ENCODE peak calls at places on chromosomes 7 and 10, in six cellular contexts. W is sigmoid colon; B is kidney; Y is neuronal stem cell; L is astrocyte; A is CD4-positive, alpha-beta memory T cell. M is an unnamed sample.

GRCh38 chr10:33211123-33211878 is 123.2 kb downstream of the NRP1 start:
- DNase-seq in B (peak), A (peak), W (peak), Y (no peak), L (peak), M (no peak)

GRCh38 chr10:128520191-128520815 is 394.1 kb upstream of the MKI67 start:
- DNase-seq in A (no peak), Y (no peak), W (no peak), L (no peak), B (no peak), M (no peak)

GRCh38 chr7:2164156-2164555 is 68.6 kb downstream of the MAD1L1 start:
- DNase-seq in L (no peak), A (no peak), B (peak), W (no peak), Y (no peak), M (peak)

GRCh38 chr7:29214056-29214455 is 19.5 kb downstream of the CHN2 start:
- DNase-seq in B (no peak), A (no peak), W (no peak), L (no peak), Y (no peak), M (no peak)

GRCh38 chr10:55766212-55766611 is 594.8 kb downstream of the ZWINT start:
- DNase-seq in W (no peak), Y (no peak), A (no peak), B (no peak), L (no peak), M (no peak)

GRCh38 chr7:128112781-128113221 is 81.6 kb upstream of the LRRC4 start:
- DNase-seq in W (peak), L (no peak), B (no peak), A (no peak), Y (no peak), M (no peak)

GRCh38 chr7:5643280-5643679 is 138.2 kb downstream of the RNF216 start:
- DNase-seq in L (no peak), A (peak), B (peak), W (no peak), Y (no peak), M (no peak)

GRCh38 chr10:131817866-131818509 is 82.8 kb upstream of the PPP2R2D start:
- DNase-seq in A (no peak), Y (no peak), L (no peak), B (no peak), W (no peak), M (no peak)

GRCh38 chr7:102434039-102434481 is 685 bp downstream of the ORAI2 start:
- DNase-seq in Y (no peak), A (peak), B (no peak), W (no peak), L (no peak), M (no peak)

GRCh38 chr10:132711618-132712051 is 74.3 kb downstream of the NKX6-2 start:
- DNase-seq in L (no peak), B (peak), A (no peak), W (peak), Y (no peak), M (peak)

GRCh38 chr7:19747740-19748339 is 25.6 kb downstream of the TMEM196 start:
- DNase-seq in A (no peak), W (no peak), Y (peak), B (no peak), L (peak), M (no peak)

GRCh38 chr7:20236790-20237189 is 19.6 kb upstream of the MACC1 start:
- DNase-seq in B (no peak), L (peak), Y (no peak), A (no peak), W (no peak), M (no peak)

GRCh38 chr7:76513817-76514799 is 3.8 kb downstream of the UPK3B start:
- DNase-seq in B (peak), Y (no peak), L (no peak), A (no peak), W (peak), M (no peak)

GRCh38 chr7:155804897-155805825 is 7.1 kb downstream of the SHH start:
- DNase-seq in Y (peak), W (no peak), L (peak), B (peak), A (peak), M (peak)

GRCh38 chr7:155340071-155340531 is 42.4 kb downstream of the INSIG1 start:
- DNase-seq in W (peak), A (no peak), L (no peak), Y (no peak), B (no peak), M (peak)

GRCh38 chr7:37964196-37964595 is 43.8 kb downstream of the EPDR1 start:
- DNase-seq in B (no peak), A (no peak), Y (no peak), L (no peak), W (no peak), M (no peak)

GRCh38 chr7:1046722-1047679 is 2.7 kb downstream of the GPR146 start:
- DNase-seq in A (peak), W (no peak), Y (no peak), L (no peak), B (peak), M (peak)

GRCh38 chr7:84372712-84373111 is 178.1 kb upstream of the SEMA3A start:
- DNase-seq in L (peak), A (no peak), B (no peak), Y (no peak), W (no peak), M (no peak)
- H3K27ac ChIP-seq in L (peak), A (no peak), B (no peak), Y (no peak), W (no peak), M (no peak)

GRCh38 chr10:68992721-68993440 is 4.3 kb downstream of the KIFBP start:
- DNase-seq in L (peak), W (peak), B (no peak), A (no peak), Y (no peak), M (no peak)
- H3K27ac ChIP-seq in L (peak), W (peak), B (no peak), A (no peak), Y (no peak), M (no peak)

DNA sequence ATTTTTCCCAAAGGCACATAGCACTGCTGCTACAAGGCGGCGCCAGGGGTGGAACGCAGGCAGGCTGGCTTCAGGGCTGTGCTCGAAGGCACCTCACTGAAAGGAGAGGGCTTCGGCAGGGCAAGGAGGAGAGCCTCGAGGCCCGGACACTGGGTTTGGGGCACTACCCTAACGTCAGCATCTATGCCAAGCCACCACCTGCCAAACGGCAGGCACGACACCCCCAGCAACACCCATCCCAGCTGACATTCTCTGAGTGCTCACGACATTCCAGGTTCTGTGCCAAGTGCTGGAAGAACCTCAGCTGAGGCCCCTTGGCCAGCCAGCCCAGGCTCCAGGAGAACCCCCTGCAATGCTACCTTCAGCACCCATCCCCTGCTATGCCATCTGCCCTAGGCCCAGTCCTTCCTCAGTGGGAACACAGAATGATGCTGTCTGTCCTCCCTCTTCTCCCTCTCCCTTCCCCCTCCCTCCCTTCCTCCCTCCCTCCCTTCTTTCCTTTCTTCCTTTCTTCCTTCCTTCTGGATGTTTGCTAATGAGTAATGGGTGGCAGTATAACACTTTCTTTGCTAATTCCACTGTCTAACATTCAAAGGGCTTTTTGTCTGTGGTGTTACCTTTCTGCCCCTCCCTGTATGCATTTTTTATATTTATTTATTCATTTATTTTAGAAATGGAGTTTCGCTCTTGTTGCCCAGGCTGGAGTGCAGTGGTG is 24.3 kb downstream of the ZCCHC24 start:
- DNase-seq in L (no peak), Y (no peak), B (peak), A (no peak), W (peak), M (no peak)
- H3K27ac ChIP-seq in L (no peak), Y (no peak), B (no peak), A (no peak), W (peak), M (no peak)

GRCh38 chr10:52258791-52259427 is 55.2 kb upstream of the DKK1 start:
- DNase-seq in Y (no peak), W (no peak), A (no peak), B (no peak), L (peak), M (no peak)
- H3K27ac ChIP-seq in Y (no peak), W (no peak), A (no peak), B (no peak), L (no peak), M (no peak)

GRCh38 chr7:52184006-52184703 is 851.3 kb upstream of the POM121L12 start:
- DNase-seq in L (no peak), Y (no peak), A (no peak), B (no peak), W (no peak), M (no peak)
- H3K27ac ChIP-seq in L (no peak), Y (no peak), A (no peak), B (no peak), W (no peak), M (no peak)

GRCh38 chr7:69799048-69799697 is 200.9 kb downstream of the AUTS2 start:
- DNase-seq in A (no peak), Y (no peak), B (no peak), W (no peak), L (no peak), M (no peak)

GRCh38 chr7:69799990-69800389 is 201.7 kb downstream of the AUTS2 start:
- DNase-seq in Y (no peak), W (no peak), L (no peak), A (no peak), B (no peak), M (no peak)

GRCh38 chr7:69801729-69802688 is 203.7 kb downstream of the AUTS2 start:
- DNase-seq in Y (no peak), L (no peak), A (no peak), B (no peak), W (no peak), M (no peak)

GRCh38 chr7:69803699-69804516 is 205.6 kb downstream of the AUTS2 start:
- DNase-seq in B (no peak), Y (no peak), L (no peak), W (no peak), A (no peak), M (no peak)

GRCh38 chr7:69800495-69800894 is 202.2 kb downstream of the AUTS2 start:
- DNase-seq in B (no peak), W (no peak), L (peak), Y (no peak), A (no peak), M (no peak)
- H3K27ac ChIP-seq in B (no peak), W (no peak), L (no peak), Y (no peak), A (no peak), M (no peak)

GRCh38 chr7:101153969-101154692 is at the start of gene AP1S1:
- DNase-seq in L (peak), B (peak), A (peak), W (peak), Y (peak), M (peak)
- H3K27ac ChIP-seq in L (no peak), B (no peak), A (no peak), W (no peak), Y (no peak), M (peak)

M was measured in left lung.